ENCODE peak calls at places on chromosomes 12 and 14, in seven cellular contexts. I is AG04450; P is CD8-positive, alpha-beta T cell; S is AG10803; K is astrocyte; M is body of pancreas; N is BJ. G is an unnamed sample.

GRCh38 chr12:98973395-98973794 is 328.3 kb downstream of the APAF1 start:
- DNase-seq in P (no peak), K (peak), I (no peak), S (peak), N (no peak), M (no peak), G (no peak)

GRCh38 chr14:93135399-93135798 is 19.7 kb upstream of the ITPK1 start:
- DNase-seq in P (no peak), N (no peak), S (no peak), M (peak), K (no peak), I (no peak), G (no peak)

GRCh38 chr12:21527451-21528180 is 1.5 kb downstream of the SPX start:
- DNase-seq in N (no peak), S (peak), P (peak), I (no peak), K (peak), M (peak), G (no peak)

GRCh38 chr14:103880334-103880985 is 33.1 kb upstream of the PPP1R13B start:
- DNase-seq in S (peak), I (no peak), M (peak), K (peak), N (peak), P (peak), G (peak)

GRCh38 chr12:43501705-43502104 is 50.3 kb downstream of the ADAMTS20 start:
- DNase-seq in N (no peak), M (no peak), P (no peak), S (peak), K (peak), I (peak), G (peak)

GRCh38 chr12:64610660-64611429 is 550 bp downstream of the RASSF3 start:
- DNase-seq in M (peak), P (peak), K (peak), N (no peak), I (no peak), S (peak), G (no peak)

GRCh38 chr14:104433401-104434213 is 146.0 kb upstream of the C14orf180 start:
- DNase-seq in K (no peak), N (no peak), M (no peak), P (no peak), S (no peak), I (no peak), G (no peak)

GRCh38 chr14:71187633-71188356 is 280.5 kb downstream of the PCNX1 start:
- DNase-seq in S (no peak), P (no peak), I (no peak), N (no peak), K (no peak), M (peak), G (no peak)

GRCh38 chr12:67698711-67699603 is 50.4 kb downstream of the DYRK2 start:
- DNase-seq in P (peak), M (no peak), K (peak), N (no peak), I (no peak), S (peak), G (no peak)

GRCh38 chr12:25323774-25324086 is 73.0 kb upstream of the KRAS start:
- DNase-seq in M (no peak), I (no peak), N (no peak), P (no peak), K (no peak), S (no peak), G (no peak)

GRCh38 chr12:95216704-95217376 is 427 bp downstream of the FGD6 start:
- DNase-seq in K (no peak), N (no peak), M (no peak), P (no peak), S (no peak), I (no peak), G (no peak)

GRCh38 chr12:52370906-52371608 is 3.8 kb upstream of the KRT85 start:
- DNase-seq in K (peak), P (no peak), I (no peak), M (peak), N (peak), S (peak), G (no peak)

GRCh38 chr14:90201344-90201743 is 55.0 kb upstream of the PSMC1 start:
- DNase-seq in S (no peak), I (no peak), P (no peak), N (no peak), K (peak), M (no peak), G (no peak)

GRCh38 chr12:122318607-122319311 is 52.5 kb upstream of the VPS33A start:
- DNase-seq in M (peak), I (peak), P (no peak), N (peak), S (peak), K (peak), G (peak)

GRCh38 chr14:78254911-78255431 is 84.8 kb downstream of the NRXN3 start:
- DNase-seq in P (no peak), I (no peak), K (peak), S (peak), M (peak), N (peak), G (no peak)

GRCh38 chr12:6235499-6235898 is 35.3 kb downstream of the CD9 start:
- DNase-seq in P (no peak), N (no peak), I (no peak), K (no peak), M (peak), S (no peak), G (no peak)

GRCh38 chr14:55317503-55317902 is 46.3 kb downstream of the FBXO34 start:
- DNase-seq in N (no peak), K (no peak), S (no peak), I (no peak), M (no peak), P (no peak), G (no peak)

GRCh38 chr12:90695415-90695814 is 259.6 kb downstream of the CCER1 start:
- DNase-seq in S (no peak), N (no peak), M (no peak), P (no peak), I (no peak), K (no peak), G (no peak)

GRCh38 chr12:96907681-96908163 is 665 bp downstream of the NEDD1 start:
- DNase-seq in N (no peak), P (peak), K (peak), S (peak), M (no peak), I (no peak), G (no peak)

GRCh38 chr12:1767407-1768090 is 52.8 kb upstream of the LRTM2 start:
- DNase-seq in N (no peak), P (no peak), S (no peak), M (no peak), I (no peak), K (no peak), G (no peak)

GRCh38 chr14:83147006-83147405 is 1613.4 kb upstream of the SEL1L start:
- DNase-seq in S (no peak), N (no peak), M (no peak), I (peak), P (no peak), K (no peak), G (no peak)

GRCh38 chr14:105467249-105467941 is 7.2 kb upstream of the CRIP2 start:
- DNase-seq in P (no peak), M (no peak), I (no peak), S (no peak), K (no peak), N (no peak), G (no peak)

GRCh38 chr14:76022991-76023390 is 37.4 kb downstream of the IFT43 start:
- DNase-seq in P (no peak), N (no peak), K (no peak), M (no peak), I (no peak), S (no peak), G (no peak)

GRCh38 chr14:48563465-48563864 is 888.1 kb upstream of the MDGA2 start:
- DNase-seq in S (no peak), K (no peak), I (no peak), P (no peak), N (no peak), M (no peak), G (no peak)

GRCh38 chr12:107308310-107308709 is 215.0 kb upstream of the CRY1 start:
- DNase-seq in S (no peak), P (no peak), N (no peak), K (no peak), M (no peak), I (no peak), G (no peak)

GRCh38 chr12:78035913-78036658 is 205.4 kb downstream of the NAV3 start:
- DNase-seq in K (peak), M (no peak), I (no peak), N (no peak), P (no peak), S (peak), G (no peak)

GRCh38 chr12:25997401-25997973 is 39.0 kb downstream of the RASSF8 start:
- DNase-seq in P (no peak), S (peak), N (peak), M (no peak), I (peak), K (peak), G (peak)

DNA sequence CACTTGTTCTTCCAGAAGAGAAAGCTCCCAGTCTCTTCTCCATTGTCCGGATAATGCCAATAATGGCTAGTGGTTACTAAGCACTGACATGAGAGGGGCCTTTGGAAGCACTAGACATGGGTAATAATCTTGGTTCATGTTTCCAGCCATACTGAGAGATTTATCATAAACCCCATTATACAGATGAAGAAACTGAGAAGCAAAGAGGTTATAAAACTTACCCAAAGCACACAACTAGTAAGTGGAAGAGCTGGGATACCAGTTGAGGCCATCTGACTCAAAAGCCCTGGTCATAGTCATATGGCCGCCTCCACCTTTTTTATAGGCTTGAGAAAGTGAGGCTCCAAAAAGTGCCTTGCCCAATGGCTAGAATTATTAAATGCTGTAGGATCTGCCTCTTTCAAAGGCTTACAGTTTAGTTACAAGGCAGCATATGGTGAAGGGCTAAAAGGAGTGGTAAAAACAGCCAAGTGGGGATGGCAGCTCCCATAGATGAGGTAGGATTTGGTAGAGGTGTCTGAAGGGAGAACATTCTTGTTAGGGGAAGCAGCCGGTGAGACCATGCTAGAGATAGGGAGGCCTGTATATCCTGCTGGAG is 981 bp downstream of the TXNRD1 start:
- DNase-seq in I (no peak), S (no peak), N (no peak), K (no peak), M (no peak), P (no peak), G (no peak)
- H3K4me3 ChIP-seq in I (peak), S (no peak), N (no peak), K (peak), M (no peak), P (peak), G (no peak)

DNA sequence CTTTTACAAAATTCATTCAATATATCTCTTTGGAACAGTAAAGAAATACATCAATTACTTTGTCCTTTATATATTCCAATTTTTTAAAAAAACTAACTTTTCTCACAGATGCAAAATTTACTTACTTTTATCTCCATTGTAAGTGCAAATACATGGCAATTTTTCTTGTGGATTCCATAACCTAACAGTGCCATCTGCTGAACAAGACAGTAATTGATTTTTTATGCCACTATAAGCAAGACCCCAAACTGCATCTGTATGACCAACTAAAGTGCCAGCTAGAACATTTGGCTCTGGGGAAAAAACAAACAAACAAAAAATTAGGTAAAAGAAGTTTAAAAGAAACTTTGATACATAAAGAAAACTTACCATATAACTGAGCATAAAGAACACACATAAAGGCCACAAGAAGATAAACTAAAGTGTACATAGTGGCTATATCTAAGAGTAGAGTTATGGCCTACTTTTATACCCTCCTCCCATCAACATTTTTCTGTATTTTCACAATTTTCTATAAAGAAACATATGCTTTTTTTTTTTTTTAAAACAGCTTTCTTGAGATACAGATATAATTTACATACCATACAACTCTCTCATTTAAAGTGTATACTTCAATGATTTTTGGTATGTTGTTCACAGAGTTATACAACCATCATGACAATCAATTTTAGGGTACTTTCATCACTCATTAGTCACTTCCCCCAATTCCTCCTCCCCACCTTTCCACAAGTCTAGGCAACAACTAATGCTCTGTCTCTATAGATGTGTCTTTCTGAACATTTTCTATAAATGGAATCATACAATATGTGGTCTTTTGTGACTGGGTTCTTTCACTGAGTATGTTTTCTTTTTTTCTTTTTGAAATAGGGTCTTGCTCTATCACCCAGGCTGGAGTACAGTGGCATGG is 32.6 kb downstream of the COCH start:
- DNase-seq in K (no peak), M (no peak), N (no peak), S (no peak), I (no peak), P (no peak), G (peak)
- TF ChIP-seq CTCF in K (peak), M (no peak), N (peak), S (peak), I (peak), P (no peak), G (peak)

GRCh38 chr14:68740798-68741480 is 51.9 kb downstream of the ZFP36L1 start:
- DNase-seq in S (no peak), M (no peak), P (no peak), K (no peak), I (no peak), N (no peak), G (no peak)
- H3K4me3 ChIP-seq in S (no peak), M (no peak), P (no peak), K (no peak), I (no peak), N (no peak), G (no peak)

GRCh38 chr14:80658733-80659132 is 282.8 kb downstream of the CEP128 start:
- DNase-seq in K (no peak), N (no peak), S (no peak), I (no peak), M (no peak), P (no peak), G (no peak)

GRCh38 chr14:80663541-80663940 is 278.0 kb downstream of the CEP128 start:
- DNase-seq in I (no peak), N (no peak), S (no peak), K (no peak), P (no peak), M (no peak), G (no peak)

GRCh38 chr14:80669416-80669815 is 272.1 kb downstream of the CEP128 start:
- DNase-seq in M (no peak), I (no peak), N (no peak), S (peak), K (peak), P (no peak), G (no peak)

GRCh38 chr14:80664576-80664975 is 277.0 kb downstream of the CEP128 start:
- DNase-seq in P (no peak), N (no peak), S (no peak), K (peak), M (no peak), I (peak), G (no peak)
- TF ChIP-seq CTCF in P (no peak), N (no peak), S (no peak), K (no peak), M (no peak), I (no peak), G (no peak)

GRCh38 chr12:123936956-123937706 is 35.5 kb downstream of the CCDC92 start:
- DNase-seq in N (no peak), K (no peak), M (no peak), P (no peak), S (no peak), I (no peak), G (no peak)
- H3K4me3 ChIP-seq in N (no peak), K (no peak), M (no peak), P (peak), S (no peak), I (no peak), G (no peak)

GRCh38 chr12:106032141-106032925 is 106.4 kb downstream of the NUAK1 start:
- DNase-seq in N (no peak), I (no peak), S (peak), P (no peak), K (peak), M (no peak), G (no peak)
- TF ChIP-seq CTCF in N (no peak), I (no peak), S (no peak), P (no peak), K (no peak), M (no peak), G (no peak)

GRCh38 chr12:100692502-100692901 is 102.1 kb upstream of the ANO4 start:
- DNase-seq in N (no peak), S (no peak), K (no peak), M (no peak), P (no peak), I (no peak), G (no peak)

GRCh38 chr12:100687686-100688085 is 106.9 kb upstream of the ANO4 start:
- DNase-seq in N (no peak), M (no peak), S (no peak), K (no peak), I (no peak), P (no peak), G (no peak)

DNA sequence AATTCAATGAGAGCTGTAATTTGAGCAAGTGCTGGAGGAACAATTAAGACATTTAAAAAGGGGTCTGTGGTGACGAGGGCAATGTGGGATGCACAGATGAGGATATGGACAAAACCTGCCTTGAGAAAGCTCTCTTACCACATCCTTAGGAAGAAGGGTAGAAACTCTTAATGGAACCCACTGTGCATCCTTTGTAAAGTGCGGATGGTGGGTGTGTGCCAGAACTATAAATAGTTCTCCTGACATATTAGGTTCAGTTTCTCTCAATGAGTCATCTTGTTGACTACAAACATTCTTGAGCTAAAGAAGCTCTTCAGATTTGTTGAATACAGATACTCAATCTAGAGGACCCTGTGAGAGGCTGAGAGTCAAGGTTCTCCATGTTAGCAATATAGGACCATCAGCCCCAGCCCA is 106.1 kb upstream of the ANO4 start:
- DNase-seq in I (no peak), K (no peak), N (no peak), M (no peak), S (peak), P (no peak), G (no peak)
- H3K4me3 ChIP-seq in I (no peak), K (no peak), N (no peak), M (no peak), S (no peak), P (no peak), G (no peak)

GRCh38 chr12:105278043-105278697 is 42.2 kb upstream of the APPL2 start:
- DNase-seq in M (peak), N (no peak), K (no peak), I (no peak), P (no peak), S (peak), G (no peak)
- TF ChIP-seq CTCF in M (no peak), N (peak), K (peak), I (peak), P (no peak), S (peak), G (peak)

G was measured in HFF-Myc.